ENCODE peak calls at places on chromosomes 11 and 22, in six cellular contexts. Y is psoas muscle, N is K562, M is AG09309, J is adipocyte, L is cardiac fibroblast. X is an unnamed sample.

GRCh38 chr22:26047920-26048319 is 121.3 kb upstream of the SEZ6L start:
- DNase-seq in Y (no peak), N (no peak), M (no peak), J (no peak), L (no peak), X (no peak)

GRCh38 chr11:72012091-72012630 is 13.5 kb downstream of the IL18BP start:
- DNase-seq in Y (no peak), N (no peak), M (no peak), J (no peak), L (no peak), X (no peak)

GRCh38 chr11:498297-499181 is 8.5 kb downstream of the RNH1 start:
- DNase-seq in Y (peak), N (no peak), M (no peak), J (no peak), L (no peak), X (no peak)

GRCh38 chr11:114522818-114523217 is 36.9 kb downstream of the NXPE1 start:
- DNase-seq in Y (no peak), N (no peak), M (no peak), J (no peak), L (no peak), X (no peak)

GRCh38 chr22:32389685-32390084 is 22.4 kb downstream of the RTCB start:
- DNase-seq in Y (no peak), N (no peak), M (no peak), J (peak), L (peak), X (no peak)

GRCh38 chr11:76768091-76769047 is 14.8 kb upstream of the TSKU start:
- DNase-seq in Y (peak), N (no peak), M (no peak), J (no peak), L (no peak), X (peak)

GRCh38 chr22:21856197-21856596 is 11.2 kb downstream of the MAPK1 start:
- DNase-seq in Y (no peak), N (peak), M (no peak), J (no peak), L (no peak), X (no peak)

GRCh38 chr11:112610996-112611795 is 350.0 kb upstream of the NCAM1 start:
- DNase-seq in Y (no peak), N (no peak), M (no peak), J (no peak), L (peak), X (no peak)

GRCh38 chr11:100969008-100969407 is 160.6 kb downstream of the PGR start:
- DNase-seq in Y (no peak), N (no peak), M (no peak), J (no peak), L (no peak), X (no peak)

GRCh38 chr11:108880510-108880909 is 215.6 kb downstream of the DDX10 start:
- DNase-seq in Y (no peak), N (no peak), M (no peak), J (no peak), L (no peak), X (no peak)

GRCh38 chr22:36193577-36193976 is 8.0 kb downstream of the APOL4 start:
- DNase-seq in Y (no peak), N (no peak), M (no peak), J (no peak), L (no peak), X (no peak)

GRCh38 chr11:70775386-70775785 is 377.1 kb downstream of the CTTN start:
- DNase-seq in Y (no peak), N (no peak), M (no peak), J (no peak), L (no peak), X (no peak)

GRCh38 chr11:70778828-70779365 is 380.6 kb downstream of the CTTN start:
- DNase-seq in Y (no peak), N (no peak), M (no peak), J (no peak), L (no peak), X (no peak)

GRCh38 chr11:70780246-70780535 is 381.9 kb downstream of the CTTN start:
- DNase-seq in Y (no peak), N (no peak), M (no peak), J (no peak), L (no peak), X (no peak)

GRCh38 chr11:70779433-70780245 is 381.3 kb downstream of the CTTN start:
- DNase-seq in Y (no peak), N (no peak), M (no peak), J (no peak), L (no peak), X (no peak)

DNA sequence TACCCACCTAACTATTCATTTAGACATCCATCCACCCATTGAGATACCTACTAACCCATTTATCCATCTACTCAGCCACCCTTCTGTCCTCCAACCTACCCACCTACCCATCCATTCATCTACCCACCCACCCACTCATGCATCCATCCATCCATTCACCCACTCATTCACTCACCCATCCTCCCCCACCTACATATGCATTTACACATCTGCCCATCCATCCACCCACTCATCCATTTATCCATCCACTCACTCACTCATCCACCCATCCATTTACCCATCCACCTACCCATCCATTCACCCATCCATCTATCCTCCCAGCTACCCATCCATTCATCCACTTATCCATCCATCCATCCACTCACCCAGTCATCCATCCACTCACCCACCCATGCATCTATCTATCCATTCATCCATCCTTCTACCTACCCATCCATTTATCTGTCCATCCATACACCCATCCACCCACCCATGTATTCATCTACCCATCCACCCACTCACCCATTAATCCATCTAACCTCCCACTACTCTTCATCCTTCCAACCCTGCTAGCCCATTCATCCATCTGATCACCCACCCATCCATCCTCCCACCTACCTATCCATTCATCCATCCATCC is 378.7 kb downstream of the CTTN start:
- DNase-seq in Y (no peak), N (no peak), M (no peak), J (no peak), L (no peak), X (no peak)
- H3K4me3 ChIP-seq in Y (no peak), N (no peak), M (no peak), J (no peak), L (no peak), X (no peak)

DNA sequence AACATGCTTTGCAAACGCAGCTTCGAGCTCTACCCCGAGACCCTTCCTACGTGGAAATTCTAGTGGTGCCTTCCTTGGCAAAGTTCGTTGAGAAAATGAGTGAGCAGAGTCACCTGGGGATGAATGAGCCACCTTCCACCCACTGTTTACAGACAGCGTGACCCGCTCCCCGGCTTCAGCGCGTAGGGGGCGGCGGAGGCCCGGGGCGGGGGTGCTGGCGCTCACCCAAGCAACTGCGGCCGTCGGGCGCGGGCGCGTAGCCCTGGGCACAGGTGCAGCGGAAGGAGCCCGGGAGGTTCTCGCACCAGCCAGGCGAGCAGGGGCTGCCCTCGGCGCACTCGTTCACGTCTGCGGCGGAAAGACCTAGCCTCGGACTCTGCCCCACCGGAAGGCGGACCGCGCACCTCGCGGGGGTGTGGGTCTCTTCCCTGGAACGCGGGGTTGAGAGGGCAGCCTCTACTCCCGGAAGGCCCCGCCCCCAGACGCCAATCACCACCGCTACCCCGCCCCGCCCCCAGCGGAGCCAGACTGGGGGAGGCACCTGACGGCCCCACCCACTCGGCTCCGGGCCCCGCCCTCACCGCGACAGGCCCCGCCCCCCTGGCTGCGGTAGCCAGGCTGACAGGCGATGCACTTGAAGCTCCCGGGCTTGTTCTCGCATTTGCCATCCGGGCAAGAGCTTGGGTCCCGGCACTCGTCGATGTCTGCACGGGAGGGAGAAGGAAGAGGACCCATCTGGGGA is 11.8 kb downstream of the LTBP3 start:
- DNase-seq in Y (peak), N (peak), M (no peak), J (no peak), L (no peak), X (peak)
- H3K4me3 ChIP-seq in Y (no peak), N (peak), M (no peak), J (no peak), L (no peak), X (peak)

DNA sequence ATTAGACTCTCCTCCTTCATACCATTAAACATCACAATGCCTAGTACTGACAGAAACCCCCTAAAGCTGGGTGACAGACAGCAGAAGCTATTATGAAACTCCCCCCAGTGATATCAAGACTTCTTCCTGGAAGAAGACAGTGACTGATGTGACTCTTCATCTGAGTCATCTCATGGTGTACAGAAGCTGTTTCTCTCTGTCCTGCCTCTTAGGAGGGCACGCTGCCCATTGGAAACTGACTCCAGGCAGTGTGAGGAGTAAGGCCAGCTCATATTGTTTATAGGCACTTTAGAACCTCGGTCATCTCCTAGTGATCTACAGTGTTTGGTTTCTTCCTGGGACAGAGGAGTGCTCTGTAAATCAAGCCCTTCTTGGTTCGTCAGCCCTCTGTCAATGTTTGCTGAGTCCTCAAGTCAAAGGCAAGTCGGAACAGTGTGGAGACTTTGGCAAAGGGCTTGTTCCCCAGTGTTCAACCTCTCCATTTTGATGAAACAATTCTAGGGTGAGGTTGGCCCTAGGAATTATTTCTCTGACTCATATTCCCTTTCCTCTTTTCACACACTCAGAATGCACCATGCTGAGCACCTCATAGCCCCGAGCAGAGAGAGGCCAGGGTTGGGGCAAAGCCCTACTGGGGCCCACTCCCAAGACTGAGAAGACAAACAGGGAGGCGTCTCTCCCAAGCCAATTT is 172.5 kb upstream of the TMEM45B start:
- DNase-seq in Y (no peak), N (no peak), M (no peak), J (no peak), L (peak), X (no peak)
- H3K4me3 ChIP-seq in Y (no peak), N (no peak), M (no peak), J (no peak), L (no peak), X (no peak)

DNA sequence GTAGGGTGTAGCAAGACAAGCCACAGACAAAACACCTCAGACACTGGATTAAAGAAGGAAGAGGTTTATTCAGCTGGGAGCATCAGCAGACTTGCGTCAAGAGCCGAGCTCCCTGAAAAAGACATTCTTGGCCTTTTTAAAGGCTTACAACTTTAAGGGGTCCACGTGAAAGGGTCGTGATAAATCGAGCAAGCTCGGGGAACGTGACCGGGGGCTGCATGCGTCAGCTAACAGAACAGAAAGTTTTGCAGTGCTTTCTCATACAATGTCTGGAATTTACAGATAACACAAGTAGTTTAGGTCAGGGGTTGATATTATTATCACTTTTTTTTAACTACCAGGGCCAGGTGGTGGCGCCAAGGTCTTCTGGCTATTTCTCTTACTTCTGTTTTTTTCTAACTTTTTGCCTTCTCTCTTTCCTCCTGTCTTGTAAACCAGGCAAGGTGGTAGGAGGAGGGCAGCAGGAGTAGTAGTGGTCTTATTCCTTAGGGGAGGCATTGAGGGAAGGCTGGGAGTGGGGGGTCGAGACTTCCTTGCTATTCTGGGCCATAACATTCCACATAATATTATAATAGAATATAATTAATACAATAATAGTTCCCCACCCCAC is 631 bp upstream of the ALDH3B1 start:
- DNase-seq in Y (no peak), N (no peak), M (no peak), J (peak), L (peak), X (peak)
- H3K4me3 ChIP-seq in Y (peak), N (no peak), M (peak), J (peak), L (no peak), X (no peak)

DNA sequence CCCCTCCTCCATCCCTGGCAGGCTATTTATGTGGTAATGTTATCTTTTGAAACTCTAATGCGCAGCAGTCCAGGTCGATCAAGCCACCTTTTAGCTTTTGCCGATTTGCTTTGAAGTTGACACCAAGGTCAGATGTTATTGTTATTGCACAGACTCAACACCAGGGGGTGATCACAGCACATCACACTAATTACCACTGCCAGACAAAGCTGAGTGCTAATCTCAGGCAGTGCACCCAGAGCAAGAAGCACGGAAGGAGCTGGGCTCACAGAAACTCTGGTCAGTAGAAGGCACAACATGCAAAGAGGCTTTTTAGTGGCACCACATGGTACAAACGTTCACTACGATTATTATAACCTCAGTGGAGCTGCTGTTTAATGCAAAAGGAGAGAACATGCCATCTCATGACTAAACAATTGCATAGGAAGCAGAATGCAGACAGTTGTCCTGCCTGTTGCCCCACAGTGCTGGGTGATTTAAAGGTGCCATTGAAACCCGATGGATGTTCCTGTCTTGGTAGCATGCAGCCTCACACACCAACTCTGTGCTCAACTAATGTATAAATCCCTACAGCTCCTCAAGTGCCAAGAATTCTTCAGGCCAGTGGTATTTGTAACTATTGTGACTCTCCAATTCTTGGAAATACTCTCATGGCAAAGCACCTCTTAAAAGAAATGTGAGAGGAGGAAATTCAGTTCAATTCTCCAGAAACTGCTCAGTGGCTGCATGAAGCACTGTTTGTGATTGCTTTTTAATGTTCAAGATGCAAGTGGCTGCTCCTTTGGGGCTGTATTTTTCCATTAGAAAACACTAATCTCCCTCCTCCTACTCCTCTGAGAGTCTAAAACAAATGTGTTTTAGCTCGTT is 353.9 kb upstream of the DDI1 start:
- DNase-seq in Y (peak), N (peak), M (no peak), J (peak), L (peak), X (peak)
- H3K4me3 ChIP-seq in Y (no peak), N (no peak), M (no peak), J (peak), L (no peak), X (no peak)

GRCh38 chr11:110076388-110076965 is 16.7 kb upstream of the ZC3H12C start:
- DNase-seq in Y (no peak), N (peak), M (no peak), J (no peak), L (peak), X (no peak)
- H3K4me3 ChIP-seq in Y (no peak), N (no peak), M (no peak), J (no peak), L (no peak), X (no peak)

DNA sequence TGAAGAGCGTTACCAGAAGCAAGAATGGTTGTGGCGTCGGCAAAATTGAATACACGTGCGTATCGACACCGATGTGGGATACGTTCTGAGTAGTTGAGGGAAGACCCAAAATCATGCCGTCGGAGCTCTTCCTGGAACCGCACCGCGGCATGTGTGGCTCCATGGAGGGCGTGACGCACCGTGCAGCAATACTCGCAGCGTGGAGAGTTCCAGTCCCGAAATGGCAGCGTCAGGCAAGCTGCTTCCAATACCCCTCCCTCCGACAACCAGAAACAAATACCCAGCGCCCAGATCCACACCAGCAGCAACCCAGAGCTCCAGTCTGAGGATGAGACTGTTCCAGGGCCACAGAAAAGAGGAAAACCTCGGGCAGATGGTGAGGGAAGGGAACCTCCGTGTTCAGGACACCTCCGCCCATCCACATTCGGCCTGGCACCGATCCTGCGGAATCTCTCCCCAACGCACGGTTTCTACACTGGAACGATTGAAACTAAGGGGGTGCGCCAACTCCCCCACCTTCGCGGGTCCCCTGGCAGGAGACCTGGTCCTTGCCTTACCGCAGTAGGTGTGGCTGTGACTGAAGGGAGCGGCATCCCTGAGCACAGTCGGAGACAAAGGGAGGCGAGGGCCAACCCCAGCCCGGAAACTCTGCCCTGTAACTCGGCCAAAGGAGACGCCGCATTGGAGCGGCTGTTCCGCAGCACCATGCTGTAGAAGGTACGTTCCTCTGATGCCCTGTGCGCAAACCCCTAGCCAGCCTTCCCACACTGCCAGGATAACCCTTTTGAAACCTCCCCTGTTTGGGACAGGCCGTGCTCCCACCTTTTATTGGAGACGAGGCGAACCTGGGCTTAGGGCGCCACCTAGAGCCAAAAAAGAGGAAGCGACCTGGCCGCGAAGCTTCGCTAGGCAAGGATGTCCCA is 28.3 kb downstream of the DBX1 start:
- DNase-seq in Y (peak), N (peak), M (no peak), J (peak), L (peak), X (peak)
- H3K4me3 ChIP-seq in Y (peak), N (no peak), M (peak), J (peak), L (peak), X (no peak)

DNA sequence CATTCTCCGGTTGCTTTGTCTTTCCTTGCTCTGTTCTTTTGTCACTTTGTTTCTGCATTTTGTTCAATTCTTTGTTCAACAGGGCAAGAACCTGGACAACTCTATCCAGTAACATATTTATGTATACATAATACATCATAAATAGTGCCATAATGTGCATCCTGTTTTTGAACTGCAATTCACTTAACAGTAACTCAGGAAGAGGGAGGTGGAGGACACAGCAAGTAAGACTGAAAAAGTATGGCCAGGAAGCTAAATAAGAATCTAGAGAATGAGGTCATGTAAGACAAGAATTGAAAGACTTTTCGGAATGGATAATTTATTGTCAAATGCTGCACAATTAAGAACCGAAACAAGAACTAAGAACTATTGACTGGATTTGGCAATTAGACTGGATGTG is 29.2 kb upstream of the CHORDC1 start:
- DNase-seq in Y (no peak), N (no peak), M (no peak), J (no peak), L (no peak), X (no peak)
- H3K4me3 ChIP-seq in Y (no peak), N (no peak), M (no peak), J (no peak), L (no peak), X (no peak)

GRCh38 chr22:28801845-28802594 is 1.7 kb upstream of the XBP1 start:
- DNase-seq in Y (no peak), N (peak), M (no peak), J (no peak), L (no peak), X (peak)
- H3K4me3 ChIP-seq in Y (peak), N (peak), M (no peak), J (peak), L (no peak), X (peak)

X was measured in GM12865.